ENCODE peak calls at places on chromosome 6, in five cellular contexts. I is RCC 7860; Z is activated B cell treated with CpG ODN at 0.5 μM for 24 hours; L is T-cell; Y is stimulated activated CD8-positive, alpha-beta memory T cell treated with anti-CD3 and anti-CD28 coated beads, Interleukin-15, amount 100 ng/mL, for 24 hours. D is an unnamed sample.

GRCh38 chr6:100376103-100376502 is 88.6 kb downstream of the SIM1 start:
- DNase-seq in I (no peak), Z (no peak), L (no peak), Y (no peak), D (no peak)

GRCh38 chr6:157280947-157281346 is 42.4 kb downstream of the TMEM242 start:
- DNase-seq in I (no peak), Z (no peak), L (no peak), Y (no peak), D (no peak)

GRCh38 chr6:7267521-7268091 is 45.4 kb downstream of the SSR1 start:
- DNase-seq in I (peak), Z (no peak), L (no peak), Y (no peak), D (no peak)

GRCh38 chr6:121668259-121668658 is 232.8 kb downstream of the GJA1 start:
- DNase-seq in I (no peak), Z (no peak), L (no peak), Y (no peak), D (no peak)

GRCh38 chr6:2807342-2808090 is 34.1 kb downstream of the SERPINB1 start:
- DNase-seq in I (no peak), Z (no peak), L (no peak), Y (no peak), D (no peak)

GRCh38 chr6:160679402-160679769 is 15.3 kb upstream of the LPA start:
- DNase-seq in I (no peak), Z (no peak), L (no peak), Y (no peak), D (peak)

GRCh38 chr6:158786645-158787304 is 32.4 kb downstream of the EZR start:
- DNase-seq in I (no peak), Z (no peak), L (no peak), Y (no peak), D (no peak)

GRCh38 chr6:6825986-6826901 is 237.7 kb downstream of the LY86 start:
- DNase-seq in I (no peak), Z (peak), L (no peak), Y (no peak), D (no peak)

GRCh38 chr6:170142559-170142958 is 148.3 kb downstream of the DLL1 start:
- DNase-seq in I (no peak), Z (no peak), L (no peak), Y (no peak), D (no peak)

GRCh38 chr6:75893058-75893775 is 144.2 kb downstream of the MYO6 start:
- DNase-seq in I (peak), Z (no peak), L (no peak), Y (no peak), D (no peak)

GRCh38 chr6:23349521-23350147 is 776.4 kb upstream of the NRSN1 start:
- DNase-seq in I (peak), Z (no peak), L (no peak), Y (no peak), D (no peak)